ENCODE peak calls at places on chromosomes 7 and 10, in ten cellular contexts. One of them, this sample, is unnamed.

GRCh38 chr7:20786421-20786778 is 286 bp downstream of the SP8 start:
- DNase-seq in GM23338: no peak
- DNase-seq in HuH-7: peak; percentile 70
- DNase-seq in A673: no peak
- DNase-seq in ACHN: peak; percentile 24
- DNase-seq in HCT116: no peak
- DNase-seq in mesendoderm: peak; percentile 58
- DNase-seq in H7: no peak
- DNase-seq in CD4-positive, alpha-beta T cell: no peak
- DNase-seq in OCI-LY7: no peak
- DNase-seq in this sample: no peak

GRCh38 chr10:75397571-75397921 is 4.0 kb downstream of the ZNF503 start:
- DNase-seq in GM23338: peak; percentile 43
- DNase-seq in ACHN: no peak
- DNase-seq in mesendoderm: peak; percentile 26
- DNase-seq in H7: peak; percentile 56
- DNase-seq in HCT116: no peak
- DNase-seq in A673: no peak
- DNase-seq in CD4-positive, alpha-beta T cell: no peak
- DNase-seq in OCI-LY7: no peak
- DNase-seq in HuH-7: no peak
- DNase-seq in this sample: no peak

GRCh38 chr7:101753316-101753715 is 64.1 kb upstream of the CUX1 start:
- DNase-seq in OCI-LY7: no peak
- DNase-seq in GM23338: no peak
- DNase-seq in ACHN: no peak
- DNase-seq in mesendoderm: no peak
- DNase-seq in HCT116: no peak
- DNase-seq in HuH-7: no peak
- DNase-seq in A673: no peak
- DNase-seq in CD4-positive, alpha-beta T cell: no peak
- DNase-seq in H7: no peak
- DNase-seq in this sample: no peak

GRCh38 chr10:24777191-24777590 is 53.5 kb upstream of the ARHGAP21 start:
- DNase-seq in HuH-7: no peak
- DNase-seq in CD4-positive, alpha-beta T cell: no peak
- DNase-seq in mesendoderm: no peak
- DNase-seq in A673: no peak
- DNase-seq in H7: no peak
- DNase-seq in OCI-LY7: no peak
- DNase-seq in ACHN: no peak
- DNase-seq in HCT116: no peak
- DNase-seq in GM23338: no peak
- DNase-seq in this sample: no peak

GRCh38 chr10:114100848-114101741 is 57.4 kb downstream of the ADRB1 start:
- DNase-seq in A673: peak; percentile 34
- DNase-seq in mesendoderm: peak; percentile 32
- DNase-seq in CD4-positive, alpha-beta T cell: no peak
- DNase-seq in HuH-7: peak; percentile 26
- DNase-seq in H7: peak; percentile 60
- DNase-seq in OCI-LY7: no peak
- DNase-seq in HCT116: no peak
- DNase-seq in ACHN: peak; percentile 46
- DNase-seq in GM23338: peak; percentile 48
- DNase-seq in this sample: peak; percentile 75

GRCh38 chr7:2968176-2968575 is 75.5 kb downstream of the CARD11 start:
- DNase-seq in HCT116: no peak
- DNase-seq in ACHN: no peak
- DNase-seq in mesendoderm: no peak
- DNase-seq in A673: no peak
- DNase-seq in CD4-positive, alpha-beta T cell: no peak
- DNase-seq in HuH-7: no peak
- DNase-seq in GM23338: no peak
- DNase-seq in H7: no peak
- DNase-seq in OCI-LY7: no peak
- DNase-seq in this sample: peak; percentile 25

GRCh38 chr7:21293771-21294170 is 134.1 kb upstream of the SP4 start:
- DNase-seq in HCT116: no peak
- DNase-seq in HuH-7: no peak
- DNase-seq in CD4-positive, alpha-beta T cell: no peak
- DNase-seq in H7: no peak
- DNase-seq in mesendoderm: peak; percentile 29
- DNase-seq in OCI-LY7: no peak
- DNase-seq in ACHN: no peak
- DNase-seq in A673: peak; percentile 14
- DNase-seq in GM23338: no peak
- DNase-seq in this sample: no peak

GRCh38 chr10:30282226-30282625 is 66.9 kb downstream of the MTPAP start:
- DNase-seq in A673: no peak
- DNase-seq in mesendoderm: no peak
- DNase-seq in ACHN: no peak
- DNase-seq in H7: no peak
- DNase-seq in HuH-7: no peak
- DNase-seq in CD4-positive, alpha-beta T cell: no peak
- DNase-seq in GM23338: no peak
- DNase-seq in HCT116: no peak
- DNase-seq in OCI-LY7: no peak
- DNase-seq in this sample: no peak

GRCh38 chr7:24972991-24973390 is 7.0 kb downstream of the OSBPL3 start:
- DNase-seq in A673: no peak
- DNase-seq in H7: no peak
- DNase-seq in HCT116: no peak
- DNase-seq in GM23338: no peak
- DNase-seq in HuH-7: no peak
- DNase-seq in CD4-positive, alpha-beta T cell: no peak
- DNase-seq in ACHN: no peak
- DNase-seq in OCI-LY7: no peak
- DNase-seq in mesendoderm: no peak
- DNase-seq in this sample: no peak

GRCh38 chr7:107660381-107661080 is at the start of gene SLC26A4:
- DNase-seq in A673: no peak
- DNase-seq in HuH-7: no peak
- DNase-seq in OCI-LY7: no peak
- DNase-seq in HCT116: no peak
- DNase-seq in CD4-positive, alpha-beta T cell: no peak
- DNase-seq in GM23338: peak; percentile 64
- DNase-seq in ACHN: no peak
- DNase-seq in H7: peak; percentile 52
- DNase-seq in mesendoderm: peak; percentile 55
- DNase-seq in this sample: peak; percentile 69

GRCh38 chr10:58932126-58932525 is 244.3 kb upstream of the PHYHIPL start:
- DNase-seq in CD4-positive, alpha-beta T cell: no peak
- DNase-seq in mesendoderm: no peak
- DNase-seq in HCT116: no peak
- DNase-seq in H7: no peak
- DNase-seq in ACHN: no peak
- DNase-seq in HuH-7: no peak
- DNase-seq in OCI-LY7: no peak
- DNase-seq in GM23338: no peak
- DNase-seq in A673: no peak
- DNase-seq in this sample: no peak

GRCh38 chr10:127906548-127907377 is at the start of gene PTPRE:
- DNase-seq in GM23338: peak; percentile 83
- DNase-seq in OCI-LY7: no peak
- DNase-seq in ACHN: peak; percentile 82
- DNase-seq in HuH-7: peak; percentile 71
- DNase-seq in A673: peak; percentile 78
- DNase-seq in mesendoderm: peak; percentile 60
- DNase-seq in H7: peak; percentile 96
- DNase-seq in HCT116: peak; percentile 40
- DNase-seq in CD4-positive, alpha-beta T cell: peak; percentile 55
- DNase-seq in this sample: peak; percentile 85

GRCh38 chr10:114064151-114065045 is 20.7 kb downstream of the ADRB1 start:
- DNase-seq in CD4-positive, alpha-beta T cell: no peak
- DNase-seq in mesendoderm: no peak
- DNase-seq in HuH-7: no peak
- DNase-seq in A673: no peak
- DNase-seq in H7: no peak
- DNase-seq in HCT116: no peak
- DNase-seq in GM23338: no peak
- DNase-seq in ACHN: no peak
- DNase-seq in OCI-LY7: no peak
- DNase-seq in this sample: no peak

GRCh38 chr10:9342865-9343450 is 1288.5 kb downstream of the GATA3 start:
- DNase-seq in H7: peak; percentile 19
- DNase-seq in ACHN: peak; percentile 41
- DNase-seq in mesendoderm: peak; percentile 64
- DNase-seq in A673: peak; percentile 48
- DNase-seq in HCT116: no peak
- DNase-seq in HuH-7: peak; percentile 26
- DNase-seq in OCI-LY7: peak; percentile 60
- DNase-seq in CD4-positive, alpha-beta T cell: no peak
- DNase-seq in GM23338: peak; percentile 79
- DNase-seq in this sample: no peak

GRCh38 chr7:156063241-156063810 is 251.1 kb upstream of the SHH start:
- DNase-seq in HCT116: no peak
- DNase-seq in CD4-positive, alpha-beta T cell: no peak
- DNase-seq in H7: no peak
- DNase-seq in HuH-7: no peak
- DNase-seq in ACHN: no peak
- DNase-seq in mesendoderm: no peak
- DNase-seq in A673: no peak
- DNase-seq in GM23338: no peak
- DNase-seq in OCI-LY7: no peak
- DNase-seq in this sample: no peak

GRCh38 chr7:84783161-84783803 is 403.6 kb downstream of the SEMA3D start:
- DNase-seq in HCT116: no peak
- DNase-seq in A673: peak; percentile 29
- DNase-seq in ACHN: no peak
- DNase-seq in OCI-LY7: no peak
- DNase-seq in H7: peak; percentile 5
- DNase-seq in HuH-7: no peak
- DNase-seq in mesendoderm: no peak
- DNase-seq in GM23338: peak; percentile 5
- DNase-seq in CD4-positive, alpha-beta T cell: no peak
- DNase-seq in this sample: no peak

GRCh38 chr7:140677496-140677895 is 4.8 kb downstream of the ADCK2 start:
- DNase-seq in HuH-7: no peak
- DNase-seq in ACHN: no peak
- DNase-seq in OCI-LY7: peak; percentile 11
- DNase-seq in A673: no peak
- DNase-seq in H7: no peak
- DNase-seq in GM23338: no peak
- DNase-seq in mesendoderm: no peak
- DNase-seq in CD4-positive, alpha-beta T cell: no peak
- DNase-seq in HCT116: no peak
- DNase-seq in this sample: no peak

GRCh38 chr10:28730031-28730778 is 52.9 kb downstream of the BAMBI start:
- DNase-seq in ACHN: no peak
- DNase-seq in CD4-positive, alpha-beta T cell: no peak
- DNase-seq in H7: no peak
- DNase-seq in HCT116: no peak
- DNase-seq in A673: peak; percentile 86
- DNase-seq in GM23338: no peak
- DNase-seq in OCI-LY7: no peak
- DNase-seq in HuH-7: no peak
- DNase-seq in mesendoderm: no peak
- DNase-seq in this sample: no peak

GRCh38 chr7:121016976-121017375 is 28.5 kb downstream of the CPED1 start:
- DNase-seq in HuH-7: no peak
- DNase-seq in HCT116: no peak
- DNase-seq in A673: no peak
- DNase-seq in CD4-positive, alpha-beta T cell: no peak
- DNase-seq in H7: no peak
- DNase-seq in ACHN: no peak
- DNase-seq in OCI-LY7: no peak
- DNase-seq in GM23338: no peak
- DNase-seq in mesendoderm: no peak
- DNase-seq in this sample: no peak

GRCh38 chr10:15254808-15255655 is 86.5 kb upstream of the NMT2 start:
- DNase-seq in HuH-7: no peak
- DNase-seq in GM23338: peak; percentile 52
- DNase-seq in H7: peak; percentile 66
- DNase-seq in ACHN: no peak
- DNase-seq in HCT116: no peak
- DNase-seq in mesendoderm: peak; percentile 71
- DNase-seq in A673: no peak
- DNase-seq in CD4-positive, alpha-beta T cell: peak; percentile 4
- DNase-seq in OCI-LY7: no peak
- DNase-seq in this sample: no peak

GRCh38 chr7:100567045-100567730 is 6.5 kb downstream of the SAP25 start:
- DNase-seq in HuH-7: no peak
- DNase-seq in HCT116: no peak
- DNase-seq in CD4-positive, alpha-beta T cell: no peak
- DNase-seq in ACHN: no peak
- DNase-seq in GM23338: no peak
- DNase-seq in H7: peak; percentile 43
- DNase-seq in mesendoderm: no peak
- DNase-seq in OCI-LY7: no peak
- DNase-seq in A673: no peak
- DNase-seq in this sample: peak; percentile 68

GRCh38 chr10:69685802-69686585 is 55.9 kb downstream of the FAM241B start:
- DNase-seq in HuH-7: no peak
- DNase-seq in OCI-LY7: no peak
- DNase-seq in CD4-positive, alpha-beta T cell: no peak
- DNase-seq in ACHN: no peak
- DNase-seq in mesendoderm: no peak
- DNase-seq in HCT116: no peak
- DNase-seq in A673: no peak
- DNase-seq in H7: no peak
- DNase-seq in GM23338: no peak
- DNase-seq in this sample: no peak

GRCh38 chr7:23346316-23346715 is 47.2 kb downstream of the MALSU1 start:
- DNase-seq in CD4-positive, alpha-beta T cell: no peak
- DNase-seq in HCT116: no peak
- DNase-seq in OCI-LY7: peak; percentile 31
- DNase-seq in GM23338: no peak
- DNase-seq in H7: no peak
- DNase-seq in mesendoderm: no peak
- DNase-seq in A673: no peak
- DNase-seq in HuH-7: no peak
- DNase-seq in ACHN: no peak
- DNase-seq in this sample: no peak

GRCh38 chr10:71213761-71214440 is 1.5 kb downstream of the UNC5B start:
- DNase-seq in CD4-positive, alpha-beta T cell: no peak
- DNase-seq in H7: peak; percentile 87
- DNase-seq in A673: no peak
- DNase-seq in OCI-LY7: no peak
- DNase-seq in mesendoderm: peak; percentile 77
- DNase-seq in HCT116: no peak
- DNase-seq in ACHN: peak; percentile 26
- DNase-seq in GM23338: peak; percentile 79
- DNase-seq in HuH-7: no peak
- DNase-seq in this sample: peak; percentile 84

GRCh38 chr7:131882321-131882720 is 325.9 kb upstream of the PODXL start:
- DNase-seq in OCI-LY7: no peak
- DNase-seq in A673: no peak
- DNase-seq in CD4-positive, alpha-beta T cell: no peak
- DNase-seq in HCT116: no peak
- DNase-seq in H7: no peak
- DNase-seq in HuH-7: no peak
- DNase-seq in ACHN: no peak
- DNase-seq in mesendoderm: no peak
- DNase-seq in GM23338: peak; percentile 10
- DNase-seq in this sample: no peak